ENCODE peak calls at places on chromosomes 6 and 20, in six cellular contexts. G is stomach, X is H9, K is body of pancreas, R is tibial nerve, Q is prostate gland. H is an unnamed sample.

GRCh38 chr20:56795492-56795891 is 166.4 kb downstream of the TFAP2C start:
- DNase-seq in X (no peak), K (no peak), Q (no peak), R (no peak), G (no peak), H (no peak)

GRCh38 chr6:145899915-145900569 is 64.1 kb downstream of the SHPRH start:
- DNase-seq in K (no peak), G (no peak), Q (no peak), X (no peak), R (no peak), H (no peak)

GRCh38 chr20:23668477-23668951 is 20.3 kb downstream of the CST4 start:
- DNase-seq in Q (peak; percentile 51), G (peak; percentile 50), R (peak; percentile 49), K (peak; percentile 59), X (peak; percentile 76), H (peak; percentile 57)

GRCh38 chr6:87312860-87313259 is 9.5 kb upstream of the SMIM8 start:
- DNase-seq in R (no peak), K (no peak), Q (no peak), X (no peak), G (no peak), H (no peak)

GRCh38 chr6:1363298-1363697 is 26.1 kb upstream of the FOXF2 start:
- DNase-seq in R (no peak), Q (no peak), G (no peak), X (no peak), K (no peak), H (no peak)

GRCh38 chr6:68635706-68636513 is 828 bp downstream of the ADGRB3 start:
- DNase-seq in G (no peak), X (peak; percentile 33), Q (peak; percentile 9), K (peak; percentile 16), R (no peak), H (peak; percentile 13)

GRCh38 chr6:109736273-109737031 is 45.4 kb downstream of the FIG4 start:
- DNase-seq in G (no peak), K (no peak), R (no peak), X (no peak), Q (no peak), H (no peak)

GRCh38 chr20:50338479-50339195 is 148.0 kb downstream of the CEBPB start:
- DNase-seq in K (no peak), X (peak; percentile 58), Q (no peak), R (no peak), G (no peak), H (no peak)

GRCh38 chr6:68082086-68082485 is 553.0 kb upstream of the ADGRB3 start:
- DNase-seq in R (no peak), K (no peak), X (no peak), Q (no peak), G (no peak), H (no peak)

GRCh38 chr6:105814745-105815536 is 271.2 kb upstream of the PRDM1 start:
- DNase-seq in R (no peak), X (no peak), K (no peak), G (no peak), Q (no peak), H (no peak)

DNA sequence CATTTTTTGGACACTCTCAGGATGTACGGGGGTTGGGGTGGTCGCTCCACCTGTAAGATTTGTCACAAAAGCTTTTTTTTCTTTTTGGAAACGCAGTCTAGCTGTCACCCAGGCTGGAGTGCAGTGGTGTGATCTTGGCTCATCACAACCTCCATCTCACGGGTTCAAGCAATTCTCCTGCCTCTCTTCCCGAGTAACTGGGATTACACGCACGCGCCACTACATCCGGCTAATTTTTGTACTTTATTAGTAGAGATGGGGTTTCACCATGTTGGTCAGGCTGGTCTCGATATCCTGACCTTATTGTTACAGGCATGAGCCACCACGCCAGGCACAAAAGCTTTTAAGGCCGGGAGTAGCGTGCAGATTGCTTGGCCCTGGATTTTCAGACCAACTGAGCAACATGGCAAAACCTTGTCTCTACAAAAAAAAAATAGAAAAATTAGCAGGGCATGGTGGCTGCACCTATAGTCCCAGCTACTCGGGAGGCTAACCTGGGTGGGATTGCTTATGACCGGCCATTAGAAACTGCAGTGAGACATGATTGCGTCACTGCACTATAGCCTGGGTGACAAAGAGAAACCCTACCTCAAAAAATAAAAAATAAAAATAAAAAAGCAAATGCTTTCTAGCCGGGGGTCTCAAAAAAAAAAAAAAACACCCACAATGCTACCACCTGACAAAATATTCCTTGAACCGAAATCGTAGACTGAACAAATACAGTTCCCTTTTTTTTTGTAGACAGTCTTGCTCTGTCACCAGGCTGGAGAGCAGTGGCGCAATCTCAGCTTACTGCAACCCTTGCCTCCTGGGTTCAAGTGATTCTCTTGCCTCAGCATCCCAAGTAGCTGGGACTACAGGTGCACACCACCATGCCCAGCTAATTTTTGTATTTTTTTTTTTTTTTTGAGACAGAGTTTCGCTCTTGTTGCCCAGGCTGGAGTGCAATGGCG is 15.0 kb downstream of the RBM39 start:
- DNase-seq in R (no peak), Q (no peak), X (no peak), G (no peak), K (no peak), H (no peak)
- H3K27ac ChIP-seq in R (no peak overlapping the region), Q (no peak overlapping the region), X (no peak overlapping the region), G (no peak overlapping the region), K (no peak overlapping the region), H (no peak overlapping the region)

GRCh38 chr6:165685302-165685701 is 22.3 kb upstream of the PDE10A start:
- DNase-seq in X (no peak), G (no peak), K (no peak), R (no peak), Q (no peak), H (no peak)

GRCh38 chr6:165692106-165692653 is 29.1 kb upstream of the PDE10A start:
- DNase-seq in Q (no peak), X (no peak), G (no peak), K (no peak), R (no peak), H (no peak)

GRCh38 chr6:165694296-165694695 is 31.3 kb upstream of the PDE10A start:
- DNase-seq in X (peak; percentile 42), K (no peak), G (no peak), Q (no peak), R (no peak), H (peak; percentile 32)

GRCh38 chr6:165686966-165687365 is 23.9 kb upstream of the PDE10A start:
- DNase-seq in G (no peak), X (no peak), R (no peak), Q (no peak), K (no peak), H (no peak)

GRCh38 chr6:165689699-165690098 is 26.7 kb upstream of the PDE10A start:
- DNase-seq in Q (no peak), R (no peak), X (no peak), G (no peak), K (no peak), H (no peak)
- TF ChIP-seq CTCF in Q (no peak), R (no peak), X (peak; percentile 14), G (no peak), K (no peak), H (no peak)

GRCh38 chr6:81995548-81996289 is 243.2 kb upstream of the TENT5A start:
- DNase-seq in K (no peak), G (no peak), Q (no peak), X (no peak), R (no peak), H (peak; percentile 2)
- H3K27ac ChIP-seq in K (no peak overlapping the region), G (no peak overlapping the region), Q (no peak overlapping the region), X (no peak overlapping the region), R (peak overlapping the region; percentile 36), H (no peak overlapping the region)

DNA sequence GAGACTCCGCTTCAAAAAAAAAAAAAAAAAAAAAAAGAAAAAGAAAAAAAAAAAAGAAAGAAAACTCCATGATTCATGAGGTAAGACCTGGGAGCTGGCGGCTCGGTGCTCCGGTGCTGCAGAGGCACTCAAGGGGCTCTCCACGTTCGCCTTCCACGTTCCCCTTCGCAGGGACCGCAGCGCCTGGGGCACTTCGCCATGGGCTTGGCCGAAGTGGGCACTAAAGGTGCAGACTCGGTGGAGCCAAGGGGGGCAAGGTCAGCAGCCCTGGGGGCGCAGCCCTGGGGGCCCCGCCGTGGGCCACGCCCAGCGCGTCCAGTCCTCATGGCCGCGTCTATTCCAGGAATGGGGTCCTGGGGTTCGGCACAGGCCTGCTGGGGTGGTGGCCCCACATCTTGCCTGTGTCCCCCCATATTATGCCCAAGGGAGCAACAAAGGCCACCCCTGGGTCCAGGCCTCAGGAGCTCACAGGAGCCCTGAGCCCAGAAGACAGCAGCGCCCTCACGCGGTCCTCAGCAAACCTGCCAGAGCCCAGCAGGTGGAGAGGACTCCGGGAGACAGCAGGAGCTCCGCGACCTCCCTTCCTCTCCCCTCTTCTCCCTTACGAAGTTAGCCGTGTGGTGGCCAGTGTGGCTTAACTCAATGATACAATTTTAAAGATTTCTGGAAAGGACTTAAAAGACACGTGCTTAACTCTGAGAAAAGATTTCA is 21.9 kb downstream of the ZBTB46 start:
- DNase-seq in R (no peak), G (no peak), K (no peak), X (no peak), Q (no peak), H (no peak)
- TF ChIP-seq CTCF in R (no peak), G (no peak), K (no peak), X (peak; percentile 37), Q (no peak), H (no peak)

GRCh38 chr6:52249078-52249477 is 4.8 kb upstream of the IL17F start:
- DNase-seq in X (no peak), G (no peak), R (no peak), K (no peak), Q (no peak), H (no peak)

GRCh38 chr6:52243282-52243893 is 912 bp downstream of the IL17F start:
- DNase-seq in G (no peak), Q (no peak), K (no peak), X (no peak), R (no peak), H (no peak)

GRCh38 chr6:52245425-52245824 is 1.1 kb upstream of the IL17F start:
- DNase-seq in K (no peak), Q (no peak), X (no peak), G (no peak), R (no peak), H (no peak)

GRCh38 chr6:52241819-52242218 is 2.5 kb downstream of the IL17F start:
- DNase-seq in G (no peak), Q (no peak), K (no peak), R (no peak), X (no peak), H (no peak)

DNA sequence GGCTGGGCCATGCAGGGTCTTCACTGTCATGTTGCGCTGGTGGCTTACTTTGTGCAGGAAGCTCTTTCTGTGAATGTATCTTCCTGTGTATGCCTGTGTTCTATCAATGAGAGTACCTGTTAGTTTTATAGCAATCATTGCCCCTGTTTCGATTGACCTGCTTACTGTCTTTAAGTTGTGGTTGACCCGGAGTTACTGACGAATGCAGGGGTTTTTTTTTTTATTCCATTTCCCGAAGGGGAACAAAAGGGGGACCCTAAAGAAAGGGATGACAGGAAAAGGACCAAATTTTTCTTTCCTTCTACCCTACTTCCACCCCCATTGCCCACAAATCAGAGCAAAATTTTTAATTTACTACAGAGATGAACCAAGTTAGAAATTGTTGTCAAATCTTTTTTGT is at the start of gene IL17F:
- DNase-seq in X (no peak), Q (no peak), G (no peak), K (no peak), R (no peak), H (no peak)
- H3K27ac ChIP-seq in X (no peak within 1 kb of the TSS), Q (no peak within 1 kb of the TSS), G (no peak within 1 kb of the TSS), K (no peak within 1 kb of the TSS), R (no peak within 1 kb of the TSS), H (no peak within 1 kb of the TSS)